ENCODE peak calls at places on chromosomes 13 and 19, in ten cellular contexts. T is mammary epithelial cell; G is stimulated activated CD4-positive, alpha-beta T cell treated with anti-CD3 and anti-CD28 coated beads, Interleukin-2, amount 100 ng/mL, for 48 hours; S is heart left ventricle; D is stimulated activated CD8-positive, alpha-beta memory T cell treated with anti-CD3 and anti-CD28 coated beads, Interleukin-4, amount 100 ng/mL, for 1 hour; O is esophagus squamous epithelium; I is stromal cell of bone marrow; B is AG08396; H is frontal cortex; K is ELF-1. C is an unnamed sample.
A peak's percentile ranks its signal among the peaks of the same experiment; 100 is the strongest.

GRCh38 chr19:51710163-51710562 is 13.6 kb downstream of the HAS1 start:
- DNase-seq in T (no peak), G (no peak), S (no peak), D (no peak), O (no peak), I (no peak), B (peak; percentile 66), H (no peak), K (no peak), C (no peak)

GRCh38 chr13:113171250-113172125 is 13.0 kb downstream of the PROZ start:
- DNase-seq in T (no peak), G (no peak), S (no peak), D (no peak), O (no peak), I (no peak), B (no peak), H (no peak), K (no peak), C (no peak)

GRCh38 chr13:38452656-38453055 is 103.0 kb downstream of the UFM1 start:
- DNase-seq in T (no peak), G (no peak), S (no peak), D (no peak), O (no peak), I (no peak), B (no peak), H (no peak), K (no peak), C (no peak)

GRCh38 chr13:24668955-24669354 is 11.3 kb upstream of the ATP12A start:
- DNase-seq in T (peak; percentile 94), G (no peak), S (no peak), D (no peak), O (no peak), I (no peak), B (no peak), H (no peak), K (no peak), C (peak; percentile 54)

GRCh38 chr19:50268046-50268445 is 61.1 kb downstream of the KCNC3 start:
- DNase-seq in T (no peak), G (no peak), S (no peak), D (no peak), O (no peak), I (no peak), B (no peak), H (peak; percentile 40), K (no peak), C (no peak)

GRCh38 chr19:7856679-7857663 is 17.2 kb downstream of the PRR36 start:
- DNase-seq in T (no peak), G (no peak), S (no peak), D (no peak), O (no peak), I (no peak), B (no peak), H (no peak), K (no peak), C (no peak)

GRCh38 chr13:35768551-35768950 is 292.1 kb upstream of the MAB21L1 start:
- DNase-seq in T (no peak), G (no peak), S (no peak), D (no peak), O (no peak), I (peak; percentile 21), B (no peak), H (no peak), K (no peak), C (no peak)

GRCh38 chr19:18204394-18205179 is 745 bp upstream of the RAB3A start:
- DNase-seq in T (no peak), G (peak; percentile 53), S (no peak), D (no peak), O (no peak), I (peak; percentile 34), B (peak; percentile 12), H (no peak), K (no peak), C (peak; percentile 51)

GRCh38 chr19:10603084-10603872 is 16.2 kb upstream of the AP1M2 start:
- DNase-seq in T (no peak), G (peak; percentile 50), S (peak; percentile 72), D (peak; percentile 71), O (peak; percentile 33), I (no peak), B (peak; percentile 55), H (no peak), K (peak; percentile 87), C (no peak)

GRCh38 chr19:2425622-2426581 is 1.5 kb downstream of the TIMM13 start:
- DNase-seq in T (no peak), G (no peak), S (no peak), D (no peak), O (no peak), I (no peak), B (no peak), H (no peak), K (peak; percentile 40), C (no peak)

GRCh38 chr19:44055870-44056269 is 4.0 kb downstream of the ZNF223 start:
- DNase-seq in T (no peak), G (no peak), S (no peak), D (no peak), O (no peak), I (no peak), B (no peak), H (no peak), K (no peak), C (no peak)

GRCh38 chr13:24355103-24355502 is 45.7 kb downstream of the C1QTNF9 start:
- DNase-seq in T (no peak), G (no peak), S (no peak), D (no peak), O (no peak), I (no peak), B (no peak), H (no peak), K (no peak), C (no peak)

GRCh38 chr13:79445968-79446645 is 34.8 kb upstream of the NDFIP2 start:
- DNase-seq in T (no peak), G (peak; percentile 13), S (no peak), D (no peak), O (no peak), I (no peak), B (no peak), H (no peak), K (peak; percentile 30), C (no peak)

GRCh38 chr13:94331281-94331680 is 148.2 kb downstream of the DCT start:
- DNase-seq in T (no peak), G (no peak), S (no peak), D (no peak), O (no peak), I (no peak), B (no peak), H (no peak), K (no peak), C (no peak)

GRCh38 chr13:114077938-114078335 is 54.5 kb downstream of the RASA3 start:
- DNase-seq in T (no peak), G (no peak), S (peak; percentile 19), D (no peak), O (no peak), I (no peak), B (peak; percentile 79), H (peak; percentile 82), K (peak; percentile 79), C (no peak)

GRCh38 chr19:3788991-3789778 is 3.0 kb upstream of the MATK start:
- DNase-seq in T (no peak), G (no peak), S (no peak), D (no peak), O (no peak), I (no peak), B (no peak), H (no peak), K (no peak), C (no peak)